ENCODE peak calls at places on chromosomes 12 and 14, in six cellular contexts. R is uterus, S is pancreas, Z is thoracic aorta, G is Panc1, L is substantia nigra. C is an unnamed sample.

GRCh38 chr12:41769810-41770209 is 374.9 kb downstream of the GXYLT1 start:
- DNase-seq in G (no peak), R (no peak), L (no peak), Z (no peak), S (no peak), C (no peak)

GRCh38 chr12:128069359-128069997 is 197.5 kb upstream of the TMEM132C start:
- DNase-seq in S (no peak), R (no peak), Z (no peak), G (peak), L (no peak), C (no peak)

GRCh38 chr12:3129301-3130052 is 52.3 kb downstream of the TSPAN9 start:
- DNase-seq in R (no peak), Z (no peak), S (no peak), G (no peak), L (no peak), C (no peak)

GRCh38 chr12:68359669-68360068 is 27.5 kb upstream of the MDM1 start:
- DNase-seq in L (no peak), S (no peak), R (no peak), G (no peak), Z (no peak), C (no peak)

GRCh38 chr14:59511916-59512530 is 27.7 kb downstream of the JKAMP start:
- DNase-seq in G (no peak), Z (no peak), S (no peak), L (no peak), R (no peak), C (no peak)

GRCh38 chr12:122067966-122068365 is 10.6 kb upstream of the MLXIP start:
- DNase-seq in L (no peak), S (no peak), G (no peak), R (no peak), Z (no peak), C (no peak)

GRCh38 chr14:93042968-93043940 is 72.5 kb downstream of the ITPK1 start:
- DNase-seq in R (no peak), Z (peak), S (peak), L (no peak), G (no peak), C (no peak)

GRCh38 chr14:76876076-76876475 is 49.9 kb downstream of the LRRC74A start:
- DNase-seq in G (peak), Z (no peak), L (peak), R (peak), S (peak), C (peak)

GRCh38 chr14:55705651-55706340 is 125.8 kb downstream of the KTN1 start:
- DNase-seq in S (peak), Z (no peak), L (no peak), G (no peak), R (no peak), C (no peak)

GRCh38 chr14:103628684-103629502 is at the start of gene KLC1:
- DNase-seq in L (peak), Z (peak), S (peak), R (peak), G (no peak), C (peak)

GRCh38 chr12:100528471-100529139 is 44.9 kb upstream of the GAS2L3 start:
- DNase-seq in G (no peak), Z (no peak), S (no peak), L (no peak), R (no peak), C (no peak)

GRCh38 chr12:53674977-53675700 is 744 bp downstream of the ATP5MC2 start:
- DNase-seq in Z (no peak), G (no peak), R (no peak), L (no peak), S (no peak), C (no peak)

GRCh38 chr12:64691793-64692583 is 67.2 kb downstream of the GNS start:
- DNase-seq in G (no peak), S (no peak), Z (no peak), R (no peak), L (no peak), C (no peak)

GRCh38 chr12:2283910-2284309 is 231.1 kb downstream of the CACNA1C start:
- DNase-seq in R (peak), G (no peak), Z (no peak), L (no peak), S (peak), C (no peak)

GRCh38 chr12:110844551-110845395 is 2.0 kb upstream of the CCDC63 start:
- DNase-seq in R (no peak), L (no peak), Z (peak), G (no peak), S (no peak), C (peak)

GRCh38 chr12:693937-694533 is 30.8 kb upstream of the NINJ2 start:
- DNase-seq in S (no peak), G (no peak), L (no peak), Z (no peak), R (no peak), C (no peak)

GRCh38 chr12:110100315-110100970 is 23.7 kb upstream of the IFT81 start:
- DNase-seq in G (peak), Z (peak), S (peak), L (peak), R (peak), C (peak)

GRCh38 chr12:67269632-67270578 is 747 bp downstream of the CAND1 start:
- DNase-seq in G (no peak), S (peak), R (peak), Z (no peak), L (peak), C (peak)

GRCh38 chr12:67268896-67269631 is at the start of gene CAND1:
- DNase-seq in L (peak), R (peak), S (peak), Z (peak), G (peak), C (peak)

GRCh38 chr12:67268335-67268895 is 743 bp upstream of the CAND1 start:
- DNase-seq in S (peak), L (peak), G (no peak), R (peak), Z (peak), C (peak)

GRCh38 chr12:67271976-67272375 is 2.8 kb downstream of the CAND1 start:
- DNase-seq in R (no peak), G (no peak), S (no peak), Z (no peak), L (no peak), C (no peak)

DNA sequence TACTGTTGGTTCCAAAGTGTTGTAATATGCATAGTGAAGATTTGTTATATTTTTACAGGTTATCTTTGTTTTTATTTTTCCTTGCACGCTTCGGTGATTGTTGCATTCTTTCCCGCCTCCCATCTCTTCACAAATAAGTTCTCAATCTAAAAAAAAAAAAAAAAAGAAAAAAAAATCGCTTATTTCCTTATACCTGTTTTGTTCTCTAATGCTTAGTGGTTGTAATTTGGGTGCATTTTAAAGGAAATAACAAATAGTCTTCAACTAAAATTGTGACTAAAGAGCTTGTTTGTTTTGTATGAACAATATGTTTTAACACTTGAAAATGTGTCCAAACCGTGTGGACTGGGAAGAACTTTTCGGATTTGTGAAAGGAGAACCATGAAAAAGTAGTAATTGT is 1.5 kb downstream of the CAND1 start:
- DNase-seq in G (no peak), R (no peak), S (no peak), L (no peak), Z (no peak), C (no peak)
- H3K27ac ChIP-seq in G (peak), R (peak), S (peak), L (no peak), Z (peak), C (peak)

GRCh38 chr14:65239897-65240296 is 137.6 kb upstream of the MAX start:
- DNase-seq in L (no peak), Z (no peak), S (no peak), G (no peak), R (no peak), C (peak)

GRCh38 chr14:65238456-65238855 is 136.1 kb upstream of the MAX start:
- DNase-seq in R (no peak), Z (no peak), G (no peak), L (no peak), S (no peak), C (no peak)

GRCh38 chr14:65237956-65238355 is 135.6 kb upstream of the MAX start:
- DNase-seq in L (no peak), S (no peak), Z (no peak), R (no peak), G (no peak), C (no peak)

GRCh38 chr14:65237023-65237814 is 134.9 kb upstream of the MAX start:
- DNase-seq in Z (no peak), S (no peak), R (no peak), L (no peak), G (no peak), C (no peak)

GRCh38 chr14:65239143-65239672 is 136.9 kb upstream of the MAX start:
- DNase-seq in L (peak), R (no peak), Z (no peak), S (no peak), G (no peak), C (no peak)
- H3K27ac ChIP-seq in L (peak), R (no peak), Z (no peak), S (no peak), G (no peak), C (peak)

DNA sequence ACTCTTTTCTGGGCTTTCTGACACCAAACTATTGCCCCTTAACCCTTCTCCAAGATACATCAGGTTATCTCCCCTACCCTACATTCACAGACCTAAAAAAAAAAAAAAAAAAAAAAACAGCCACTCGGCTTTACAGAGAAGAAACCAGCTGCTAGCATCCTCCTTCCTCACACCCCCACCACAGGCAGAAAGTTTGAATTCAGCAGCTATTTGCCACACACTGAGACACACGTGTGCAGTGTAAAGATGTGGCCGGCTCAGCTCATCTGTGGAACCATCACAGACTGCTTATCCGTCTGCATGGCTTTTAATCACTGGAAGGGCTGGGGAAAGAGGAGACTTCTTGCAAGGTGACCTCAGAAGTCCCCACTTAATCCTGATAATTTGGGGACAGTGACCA is 50.1 kb downstream of the VWF start:
- DNase-seq in R (no peak), S (no peak), Z (no peak), L (no peak), G (no peak), C (no peak)
- H3K27ac ChIP-seq in R (no peak), S (no peak), Z (no peak), L (no peak), G (no peak), C (no peak)

GRCh38 chr12:89524201-89525001 is at the start of gene GALNT4:
- DNase-seq in Z (peak), L (peak), S (peak), G (peak), R (peak), C (peak)
- H3K27ac ChIP-seq in Z (peak), L (peak), S (peak), G (peak), R (peak), C (peak)

GRCh38 chr12:30358113-30358512 is 337.6 kb downstream of the IPO8 start:
- DNase-seq in R (no peak), L (no peak), G (no peak), S (no peak), Z (no peak), C (no peak)
- H3K27ac ChIP-seq in R (no peak), L (no peak), G (no peak), S (no peak), Z (no peak), C (no peak)

DNA sequence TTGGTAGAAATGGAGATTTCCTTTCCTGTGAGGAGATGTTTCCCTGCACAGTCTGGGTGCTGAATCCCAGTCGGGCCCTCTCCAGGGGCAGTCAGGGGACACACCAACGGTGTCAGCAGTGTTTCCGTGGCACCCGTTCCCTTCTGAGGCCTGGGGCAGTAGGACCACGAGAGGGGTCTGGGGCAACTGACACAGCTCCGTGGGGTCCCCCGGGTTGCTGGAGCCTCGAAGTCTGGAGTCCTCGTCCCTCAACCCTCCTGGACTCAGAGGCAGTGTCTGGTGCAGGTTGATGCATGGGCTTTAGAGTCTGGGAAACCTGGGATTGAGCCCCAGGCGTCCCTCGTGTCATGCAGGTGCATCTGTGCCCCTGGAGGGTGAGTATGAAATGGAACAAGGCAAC is 327.3 kb downstream of the ADGRD1 start:
- DNase-seq in Z (no peak), L (no peak), R (no peak), S (peak), G (no peak), C (no peak)
- H3K27ac ChIP-seq in Z (no peak), L (no peak), R (no peak), S (no peak), G (no peak), C (no peak)

GRCh38 chr14:22379727-22380126 is 209.3 kb downstream of the DAD1 start:
- DNase-seq in Z (no peak), S (no peak), L (no peak), R (no peak), G (no peak), C (no peak)
- H3K27ac ChIP-seq in Z (peak), S (no peak), L (no peak), R (no peak), G (no peak), C (no peak)